ENCODE peak calls at places on chromosome 1, in five cellular contexts. One of them, this sample, is unnamed.

GRCh38 chr1:3889952-3890351 is 10.1 kb downstream of the C1orf174 start:
- DNase-seq in HCT116: no peak
- DNase-seq in HepG2: no peak
- DNase-seq in SK-N-SH: no peak
- DNase-seq in K562: no peak
- DNase-seq in this sample: no peak

GRCh38 chr1:28122183-28122582 is 33.8 kb upstream of the EYA3 start:
- DNase-seq in HCT116: no peak
- DNase-seq in HepG2: no peak
- DNase-seq in SK-N-SH: no peak
- DNase-seq in K562: no peak
- DNase-seq in this sample: no peak

GRCh38 chr1:81590171-81590570 is 210.6 kb upstream of the ADGRL2 start:
- DNase-seq in HCT116: no peak
- DNase-seq in HepG2: no peak
- DNase-seq in SK-N-SH: no peak
- DNase-seq in K562: no peak
- DNase-seq in this sample: no peak

GRCh38 chr1:201562659-201563405 is 23.9 kb downstream of the NAV1 start:
- DNase-seq in HCT116: no peak
- DNase-seq in HepG2: no peak
- DNase-seq in SK-N-SH: peak; percentile 53
- DNase-seq in K562: no peak
- DNase-seq in this sample: no peak

GRCh38 chr1:245915406-245915805 is 591.7 kb downstream of the SMYD3 start:
- DNase-seq in HCT116: no peak
- DNase-seq in HepG2: no peak
- DNase-seq in SK-N-SH: no peak
- DNase-seq in K562: no peak
- DNase-seq in this sample: no peak

GRCh38 chr1:160219062-160219929 is 14.1 kb downstream of the PEA15 start:
- DNase-seq in HCT116: peak; percentile 19
- DNase-seq in HepG2: peak; percentile 45
- DNase-seq in SK-N-SH: peak; percentile 55
- DNase-seq in K562: peak; percentile 28
- DNase-seq in this sample: peak; percentile 80

GRCh38 chr1:85109475-85109874 is 61.2 kb upstream of the MCOLN3 start:
- DNase-seq in HCT116: peak; percentile 53
- DNase-seq in HepG2: peak; percentile 54
- DNase-seq in SK-N-SH: peak; percentile 57
- DNase-seq in K562: peak; percentile 76
- DNase-seq in this sample: peak; percentile 74

GRCh38 chr1:65425697-65426096 is 5.2 kb downstream of the LEPR start:
- DNase-seq in HCT116: no peak
- DNase-seq in HepG2: peak; percentile 82
- DNase-seq in SK-N-SH: no peak
- DNase-seq in K562: no peak
- DNase-seq in this sample: peak; percentile 66

GRCh38 chr1:203789966-203790365 is 5.5 kb upstream of the ZBED6 start:
- DNase-seq in HCT116: no peak
- DNase-seq in HepG2: no peak
- DNase-seq in SK-N-SH: no peak
- DNase-seq in K562: no peak
- DNase-seq in this sample: no peak

DNA sequence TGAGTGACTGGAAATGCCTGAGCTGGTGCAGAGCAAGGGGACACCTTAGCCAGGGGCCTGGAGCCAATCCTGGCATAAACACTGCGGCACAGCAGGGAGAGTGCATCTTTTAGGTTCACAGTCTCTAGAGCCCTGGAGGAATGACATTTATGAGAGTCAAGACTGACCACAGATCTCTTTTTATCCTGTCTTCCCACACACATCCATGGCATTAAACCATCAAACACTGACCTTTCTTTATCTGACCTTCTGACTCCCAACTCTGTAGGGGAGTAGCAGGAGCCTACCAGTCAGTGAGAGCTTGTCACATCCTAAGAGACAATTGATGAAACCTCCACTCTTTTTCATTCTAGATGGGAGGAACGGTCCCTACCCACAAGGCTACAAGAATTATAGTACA is 7.9 kb downstream of the CD34 start:
- DNase-seq in HCT116: no peak
- DNase-seq in HepG2: no peak
- DNase-seq in SK-N-SH: no peak
- DNase-seq in K562: peak; percentile 49
- DNase-seq in this sample: no peak
- TF ChIP-seq JUND in HCT116: no peak
- TF ChIP-seq JUND in HepG2: no peak
- TF ChIP-seq JUND in SK-N-SH: no peak
- TF ChIP-seq JUND in K562: no peak
- TF ChIP-seq JUND in this sample: no peak

GRCh38 chr1:209797978-209798639 is 7.8 kb downstream of the IRF6 start:
- DNase-seq in HCT116: no peak
- DNase-seq in HepG2: no peak
- DNase-seq in SK-N-SH: no peak
- DNase-seq in K562: peak; percentile 29
- DNase-seq in this sample: no peak
- TF ChIP-seq JUND in HCT116: no peak
- TF ChIP-seq JUND in HepG2: no peak
- TF ChIP-seq JUND in SK-N-SH: no peak
- TF ChIP-seq JUND in K562: no peak
- TF ChIP-seq JUND in this sample: no peak

GRCh38 chr1:54337034-54337433 is 69.2 kb downstream of the SSBP3 start:
- DNase-seq in HCT116: no peak
- DNase-seq in HepG2: no peak
- DNase-seq in SK-N-SH: no peak
- DNase-seq in K562: no peak
- DNase-seq in this sample: no peak
- TF ChIP-seq JUND in HCT116: no peak
- TF ChIP-seq JUND in HepG2: no peak
- TF ChIP-seq JUND in SK-N-SH: no peak
- TF ChIP-seq JUND in K562: no peak
- TF ChIP-seq JUND in this sample: no peak

DNA sequence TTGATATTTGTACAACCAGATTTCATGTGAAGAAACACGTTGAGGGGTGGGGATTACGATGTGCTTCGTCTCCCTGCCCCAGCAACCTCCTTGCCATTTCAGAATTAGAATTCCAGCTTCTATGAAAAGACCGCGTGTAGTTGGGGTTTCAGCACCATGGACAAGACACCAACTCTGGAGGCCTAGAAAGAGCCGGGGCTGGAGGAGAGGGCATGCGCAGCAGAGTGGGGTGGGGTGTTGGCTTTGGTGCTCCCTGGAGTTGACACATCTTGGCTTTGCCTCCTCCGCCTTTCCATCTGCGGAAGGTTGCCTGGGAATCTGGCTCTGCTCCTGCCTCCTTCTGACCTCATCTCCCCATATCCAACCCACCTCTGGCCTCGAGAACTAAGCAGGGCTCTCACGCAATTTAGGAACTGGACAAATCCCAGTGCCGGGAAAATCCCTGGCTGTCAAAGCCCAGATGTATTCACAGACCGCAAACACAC is 11.8 kb downstream of the HTR6 start:
- DNase-seq in HCT116: no peak
- DNase-seq in HepG2: peak; percentile 38
- DNase-seq in SK-N-SH: no peak
- DNase-seq in K562: peak; percentile 76
- DNase-seq in this sample: peak; percentile 75
- TF ChIP-seq JUND in HCT116: no peak
- TF ChIP-seq JUND in HepG2: no peak
- TF ChIP-seq JUND in SK-N-SH: no peak
- TF ChIP-seq JUND in K562: no peak
- TF ChIP-seq JUND in this sample: no peak

GRCh38 chr1:161506336-161507223 is 1.3 kb downstream of the FCGR2A start:
- DNase-seq in HCT116: no peak
- DNase-seq in HepG2: peak; percentile 41
- DNase-seq in SK-N-SH: no peak
- DNase-seq in K562: peak; percentile 85
- DNase-seq in this sample: no peak
- TF ChIP-seq JUND in HCT116: no peak
- TF ChIP-seq JUND in HepG2: no peak
- TF ChIP-seq JUND in SK-N-SH: no peak
- TF ChIP-seq JUND in K562: peak; percentile 47
- TF ChIP-seq JUND in this sample: no peak

DNA sequence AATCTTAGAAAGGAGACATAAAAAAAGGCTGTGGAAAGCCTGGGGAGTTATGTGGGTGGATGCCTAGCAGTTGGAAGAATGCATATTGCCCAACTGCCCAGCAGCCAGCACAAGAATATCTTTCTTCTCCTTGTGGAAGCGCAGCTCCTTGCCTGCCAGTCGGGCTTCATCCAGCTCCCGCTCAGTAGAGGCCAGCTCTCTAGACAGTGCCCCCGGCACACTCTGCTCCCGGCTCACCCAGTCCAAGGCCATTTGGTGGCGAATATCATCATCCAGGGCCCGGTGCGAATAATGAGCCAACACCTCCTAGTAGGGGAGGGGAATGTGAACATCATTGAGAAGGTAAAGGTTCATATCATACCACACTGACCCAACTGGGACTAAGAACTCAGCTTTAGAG is 9.0 kb upstream of the RBM8A start:
- DNase-seq in HCT116: no peak
- DNase-seq in HepG2: no peak
- DNase-seq in SK-N-SH: no peak
- DNase-seq in K562: no peak
- DNase-seq in this sample: no peak
- TF ChIP-seq JUND in HCT116: no peak
- TF ChIP-seq JUND in HepG2: no peak
- TF ChIP-seq JUND in SK-N-SH: no peak
- TF ChIP-seq JUND in K562: no peak
- TF ChIP-seq JUND in this sample: no peak

GRCh38 chr1:20185834-20186782 is at the start of the genes PLA2G2C and UBXN10:
- DNase-seq in HCT116: no peak
- DNase-seq in HepG2: peak; percentile 13
- DNase-seq in SK-N-SH: peak; percentile 61
- DNase-seq in K562: peak; percentile 96
- DNase-seq in this sample: no peak
- TF ChIP-seq JUND in HCT116: no peak
- TF ChIP-seq JUND in HepG2: no peak
- TF ChIP-seq JUND in SK-N-SH: no peak
- TF ChIP-seq JUND in K562: peak; percentile 20
- TF ChIP-seq JUND in this sample: no peak

GRCh38 chr1:16150508-16150907 is 5.4 kb downstream of the EPHA2 start:
- DNase-seq in HCT116: no peak
- DNase-seq in HepG2: no peak
- DNase-seq in SK-N-SH: no peak
- DNase-seq in K562: no peak
- DNase-seq in this sample: no peak

GRCh38 chr1:16151985-16152384 is 3.9 kb downstream of the EPHA2 start:
- DNase-seq in HCT116: no peak
- DNase-seq in HepG2: no peak
- DNase-seq in SK-N-SH: no peak
- DNase-seq in K562: no peak
- DNase-seq in this sample: no peak

GRCh38 chr1:16152521-16153087 is 3.3 kb downstream of the EPHA2 start:
- DNase-seq in HCT116: no peak
- DNase-seq in HepG2: peak; percentile 59
- DNase-seq in SK-N-SH: no peak
- DNase-seq in K562: no peak
- DNase-seq in this sample: no peak

GRCh38 chr1:16149702-16150488 is 6.0 kb downstream of the EPHA2 start:
- DNase-seq in HCT116: no peak
- DNase-seq in HepG2: no peak
- DNase-seq in SK-N-SH: no peak
- DNase-seq in K562: no peak
- DNase-seq in this sample: no peak

GRCh38 chr1:16151200-16151708 is 4.6 kb downstream of the EPHA2 start:
- DNase-seq in HCT116: no peak
- DNase-seq in HepG2: no peak
- DNase-seq in SK-N-SH: peak; percentile 59
- DNase-seq in K562: peak; percentile 65
- DNase-seq in this sample: peak; percentile 44
- TF ChIP-seq JUND in HCT116: no peak
- TF ChIP-seq JUND in HepG2: no peak
- TF ChIP-seq JUND in SK-N-SH: no peak
- TF ChIP-seq JUND in K562: peak; percentile 41
- TF ChIP-seq JUND in this sample: no peak

DNA sequence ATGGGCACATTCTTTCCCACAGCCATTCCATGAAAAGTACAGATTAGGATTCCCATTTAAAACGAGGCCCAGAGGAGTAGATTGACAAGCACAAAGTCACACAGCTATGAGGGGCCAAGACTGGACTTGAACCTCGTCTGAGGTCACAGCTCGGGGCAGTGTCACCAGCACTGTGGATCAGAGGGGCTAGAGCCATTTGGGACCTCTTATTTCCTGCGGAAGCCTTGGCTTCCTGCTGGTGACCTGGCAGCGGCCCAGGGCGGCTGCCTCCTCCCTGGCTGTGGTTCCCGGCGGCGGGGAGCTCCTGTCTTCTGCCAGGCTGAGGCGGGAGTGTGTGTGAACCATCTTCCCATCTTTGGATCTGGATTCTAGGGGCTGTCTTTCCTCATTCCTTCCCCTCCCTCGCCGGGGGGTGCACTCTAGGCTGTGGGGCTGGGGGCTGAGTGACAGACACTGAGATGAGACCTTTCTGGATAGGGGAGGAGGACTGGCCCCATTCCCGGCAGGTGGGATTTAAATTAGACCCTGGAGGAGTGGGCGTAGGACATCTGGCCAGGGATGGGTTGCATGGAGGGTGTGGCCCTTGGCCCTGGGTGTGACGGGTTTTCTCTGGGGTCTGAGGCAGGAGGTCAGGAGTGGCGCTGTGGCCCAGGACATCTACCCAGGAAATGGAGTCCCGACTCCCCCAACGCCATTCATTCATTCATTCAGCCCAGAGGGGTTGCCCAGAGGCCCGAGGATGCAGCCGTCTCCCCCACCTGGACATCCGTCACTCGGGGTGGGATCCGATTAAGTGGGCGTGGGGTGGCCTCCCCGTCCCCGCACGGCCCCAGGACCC is 908 bp downstream of the ATP13A2 start:
- DNase-seq in HCT116: no peak
- DNase-seq in HepG2: no peak
- DNase-seq in SK-N-SH: peak; percentile 77
- DNase-seq in K562: peak; percentile 22
- DNase-seq in this sample: no peak
- TF ChIP-seq JUND in HCT116: no peak
- TF ChIP-seq JUND in HepG2: no peak
- TF ChIP-seq JUND in SK-N-SH: no peak
- TF ChIP-seq JUND in K562: no peak
- TF ChIP-seq JUND in this sample: no peak

DNA sequence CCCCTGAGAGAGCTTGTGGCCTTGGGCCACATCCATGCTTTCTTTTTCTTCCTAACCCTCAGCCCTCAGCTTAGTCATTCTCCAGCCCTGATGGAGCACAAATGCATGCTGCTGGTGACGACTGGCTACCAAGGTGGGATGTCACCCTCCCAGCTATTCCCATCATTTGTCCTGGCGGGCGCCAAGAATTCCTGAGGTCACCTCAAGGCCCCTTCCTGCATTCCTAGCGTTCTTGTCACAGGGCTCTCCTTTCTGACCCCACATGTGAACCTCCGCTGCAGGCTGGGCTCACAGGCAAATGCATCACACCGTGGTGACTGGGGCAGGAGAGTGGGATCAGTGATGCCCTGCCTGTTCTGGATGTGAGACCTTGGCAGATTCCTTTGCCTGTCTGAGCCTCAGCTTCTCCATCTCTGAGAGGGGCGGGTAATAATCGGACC is 53.4 kb upstream of the IFFO2 start:
- DNase-seq in HCT116: peak; percentile 54
- DNase-seq in HepG2: peak; percentile 91
- DNase-seq in SK-N-SH: no peak
- DNase-seq in K562: no peak
- DNase-seq in this sample: peak; percentile 74
- TF ChIP-seq JUND in HCT116: peak; percentile 30
- TF ChIP-seq JUND in HepG2: no peak
- TF ChIP-seq JUND in SK-N-SH: no peak
- TF ChIP-seq JUND in K562: no peak
- TF ChIP-seq JUND in this sample: no peak